ENCODE peak calls at places on chromosomes 5 and 9, in six cellular contexts. Q is fibroblast of the aortic adventitia; T is NCI-H2081; E is endodermal cell; M is SW480; K is stimulated activated CD8-positive, alpha-beta memory T cell treated with anti-CD3 and anti-CD28 coated beads, Interleukin-15, amount 100 ng/mL, for 48 hours. D is an unnamed sample.

GRCh38 chr5:2006193-2006970 is 123.7 kb upstream of the IRX4 start:
- DNase-seq in Q (no peak), M (no peak), K (no peak), T (no peak), E (no peak), D (no peak)

GRCh38 chr5:27414099-27414498 is 375.7 kb upstream of the CDH9 start:
- DNase-seq in E (no peak), T (no peak), Q (no peak), M (no peak), K (no peak), D (no peak)

GRCh38 chr5:5883562-5883961 is 461.1 kb downstream of the ICE1 start:
- DNase-seq in K (no peak), E (no peak), M (no peak), Q (no peak), T (no peak), D (no peak)

GRCh38 chr5:72556351-72557146 is 49.3 kb upstream of the ZNF366 start:
- DNase-seq in M (peak; percentile 43), Q (peak; percentile 57), T (peak; percentile 74), E (peak; percentile 93), K (peak; percentile 21), D (peak; percentile 46)

GRCh38 chr5:118692811-118693342 is 295.5 kb downstream of the DTWD2 start:
- DNase-seq in K (no peak), E (peak; percentile 67), T (no peak), Q (no peak), M (no peak), D (no peak)

GRCh38 chr5:3659907-3660306 is 64.3 kb downstream of the IRX1 start:
- DNase-seq in T (no peak), K (no peak), E (peak; percentile 39), M (peak; percentile 80), Q (no peak), D (no peak)

GRCh38 chr9:94867281-94867841 is 140.9 kb downstream of the AOPEP start:
- DNase-seq in K (no peak), Q (peak; percentile 89), T (peak; percentile 28), E (no peak), M (peak; percentile 76), D (peak; percentile 97)

GRCh38 chr5:72531496-72532190 is 24.4 kb upstream of the ZNF366 start:
- DNase-seq in M (no peak), K (no peak), Q (peak; percentile 39), E (no peak), T (no peak), D (no peak)

GRCh38 chr5:159263569-159263905 is 447 bp downstream of the UBLCP1 start:
- DNase-seq in M (peak; percentile 8), E (no peak), K (no peak), T (no peak), Q (no peak), D (peak; percentile 5)

GRCh38 chr5:135878156-135878620 is 17.5 kb downstream of the IL9 start:
- DNase-seq in M (no peak), E (no peak), Q (no peak), T (no peak), K (no peak), D (peak; percentile 1)

GRCh38 chr5:6197427-6197826 is 180.9 kb downstream of the MED10 start:
- DNase-seq in K (no peak), T (no peak), Q (no peak), E (no peak), M (no peak), D (no peak)

GRCh38 chr5:96220610-96221390 is 212.2 kb downstream of the PCSK1 start:
- DNase-seq in T (no peak), K (no peak), Q (peak; percentile 79), M (no peak), E (no peak), D (peak; percentile 88)

GRCh38 chr9:30970186-30970585 is 1414.3 kb upstream of the ACO1 start:
- DNase-seq in E (no peak), T (no peak), Q (no peak), M (no peak), K (no peak), D (no peak)

GRCh38 chr9:26462751-26463150 is 429.9 kb downstream of the CAAP1 start:
- DNase-seq in Q (no peak), K (no peak), E (no peak), M (no peak), T (no peak), D (no peak)

GRCh38 chr5:139445325-139446170 is 6.2 kb upstream of the DNAJC18 start:
- DNase-seq in E (no peak), M (no peak), Q (peak; percentile 92), T (no peak), K (no peak), D (peak; percentile 85)

D was measured in astrocyte.